ENCODE peak calls at places on chromosomes 16 and 17, in eight cellular contexts. One of them, this sample, is unnamed.

GRCh38 chr16:70635356-70636016 is 10.9 kb upstream of the IL34 start:
- DNase-seq in WTC11: no peak
- DNase-seq in fibroblast of lung: peak; percentile 73
- DNase-seq in dorsolateral prefrontal cortex: no peak
- DNase-seq in lung: no peak
- DNase-seq in cardiac fibroblast: peak; percentile 93
- DNase-seq in NB4: no peak
- DNase-seq in HFF-Myc: no peak
- DNase-seq in this sample: no peak

GRCh38 chr17:78903101-78903779 is at the start of gene CEP295NL:
- DNase-seq in WTC11: no peak
- DNase-seq in fibroblast of lung: peak; percentile 49
- DNase-seq in dorsolateral prefrontal cortex: no peak
- DNase-seq in lung: no peak
- DNase-seq in cardiac fibroblast: peak; percentile 46
- DNase-seq in NB4: no peak
- DNase-seq in HFF-Myc: no peak
- DNase-seq in this sample: no peak

GRCh38 chr17:41002814-41003213 is 3.1 kb upstream of the KRTAP3-2 start:
- DNase-seq in WTC11: no peak
- DNase-seq in fibroblast of lung: no peak
- DNase-seq in dorsolateral prefrontal cortex: no peak
- DNase-seq in lung: no peak
- DNase-seq in cardiac fibroblast: peak; percentile 16
- DNase-seq in NB4: no peak
- DNase-seq in HFF-Myc: no peak
- DNase-seq in this sample: no peak

GRCh38 chr16:58086381-58087208 is 42.6 kb downstream of the CFAP20 start:
- DNase-seq in WTC11: no peak
- DNase-seq in fibroblast of lung: no peak
- DNase-seq in dorsolateral prefrontal cortex: no peak
- DNase-seq in lung: no peak
- DNase-seq in cardiac fibroblast: no peak
- DNase-seq in NB4: no peak
- DNase-seq in HFF-Myc: no peak
- DNase-seq in this sample: no peak

GRCh38 chr16:11171757-11172299 is 84.2 kb downstream of the SOCS1 start:
- DNase-seq in WTC11: no peak
- DNase-seq in fibroblast of lung: no peak
- DNase-seq in dorsolateral prefrontal cortex: no peak
- DNase-seq in lung: no peak
- DNase-seq in cardiac fibroblast: no peak
- DNase-seq in NB4: no peak
- DNase-seq in HFF-Myc: no peak
- DNase-seq in this sample: no peak

GRCh38 chr17:82126479-82127314 is 28.7 kb upstream of the FASN start:
- DNase-seq in WTC11: no peak
- DNase-seq in fibroblast of lung: no peak
- DNase-seq in dorsolateral prefrontal cortex: no peak
- DNase-seq in lung: no peak
- DNase-seq in cardiac fibroblast: no peak
- DNase-seq in NB4: no peak
- DNase-seq in HFF-Myc: no peak
- DNase-seq in this sample: no peak

GRCh38 chr16:1984347-1985225 is 593 bp downstream of the GFER start:
- DNase-seq in WTC11: peak; percentile 46
- DNase-seq in fibroblast of lung: no peak
- DNase-seq in dorsolateral prefrontal cortex: no peak
- DNase-seq in lung: no peak
- DNase-seq in cardiac fibroblast: peak; percentile 43
- DNase-seq in NB4: no peak
- DNase-seq in HFF-Myc: no peak
- DNase-seq in this sample: no peak

GRCh38 chr17:40323731-40324650 is 15.0 kb downstream of the RARA start:
- DNase-seq in WTC11: no peak
- DNase-seq in fibroblast of lung: peak; percentile 71
- DNase-seq in dorsolateral prefrontal cortex: no peak
- DNase-seq in lung: peak; percentile 68
- DNase-seq in cardiac fibroblast: peak; percentile 64
- DNase-seq in NB4: peak; percentile 50
- DNase-seq in HFF-Myc: no peak
- DNase-seq in this sample: peak; percentile 72

GRCh38 chr16:69726313-69727060 is at the start of gene NQO1:
- DNase-seq in WTC11: peak; percentile 96
- DNase-seq in fibroblast of lung: peak; percentile 96
- DNase-seq in dorsolateral prefrontal cortex: peak; percentile 90
- DNase-seq in lung: peak; percentile 95
- DNase-seq in cardiac fibroblast: peak; percentile 99
- DNase-seq in NB4: peak; percentile 99
- DNase-seq in HFF-Myc: peak; percentile 91
- DNase-seq in this sample: peak; percentile 81

GRCh38 chr17:29612094-29612403 is 10.7 kb downstream of the CORO6 start:
- DNase-seq in WTC11: no peak
- DNase-seq in fibroblast of lung: no peak
- DNase-seq in dorsolateral prefrontal cortex: no peak
- DNase-seq in lung: no peak
- DNase-seq in cardiac fibroblast: no peak
- DNase-seq in NB4: no peak
- DNase-seq in HFF-Myc: no peak
- DNase-seq in this sample: no peak

GRCh38 chr16:7340938-7341337 is 8.3 kb downstream of the RBFOX1 start:
- DNase-seq in WTC11: no peak
- DNase-seq in fibroblast of lung: no peak
- DNase-seq in dorsolateral prefrontal cortex: no peak
- DNase-seq in lung: no peak
- DNase-seq in cardiac fibroblast: no peak
- DNase-seq in NB4: no peak
- DNase-seq in HFF-Myc: no peak
- DNase-seq in this sample: no peak

GRCh38 chr16:56513972-56514371 is 5.9 kb downstream of the BBS2 start:
- DNase-seq in WTC11: no peak
- DNase-seq in fibroblast of lung: peak; percentile 77
- DNase-seq in dorsolateral prefrontal cortex: peak; percentile 71
- DNase-seq in lung: no peak
- DNase-seq in cardiac fibroblast: peak; percentile 79
- DNase-seq in NB4: peak; percentile 84
- DNase-seq in HFF-Myc: no peak
- DNase-seq in this sample: no peak

GRCh38 chr16:53817117-53817516 is 113.2 kb downstream of the FTO start:
- DNase-seq in WTC11: no peak
- DNase-seq in fibroblast of lung: peak; percentile 95
- DNase-seq in dorsolateral prefrontal cortex: no peak
- DNase-seq in lung: no peak
- DNase-seq in cardiac fibroblast: peak; percentile 98
- DNase-seq in NB4: no peak
- DNase-seq in HFF-Myc: peak; percentile 70
- DNase-seq in this sample: no peak

GRCh38 chr17:39813631-39814030 is 50.5 kb downstream of the IKZF3 start:
- DNase-seq in WTC11: no peak
- DNase-seq in fibroblast of lung: no peak
- DNase-seq in dorsolateral prefrontal cortex: no peak
- DNase-seq in lung: no peak
- DNase-seq in cardiac fibroblast: no peak
- DNase-seq in NB4: peak; percentile 43
- DNase-seq in HFF-Myc: no peak
- DNase-seq in this sample: no peak

GRCh38 chr16:58518083-58518979 is 3.0 kb downstream of the SETD6 start:
- DNase-seq in WTC11: no peak
- DNase-seq in fibroblast of lung: no peak
- DNase-seq in dorsolateral prefrontal cortex: no peak
- DNase-seq in lung: no peak
- DNase-seq in cardiac fibroblast: no peak
- DNase-seq in NB4: no peak
- DNase-seq in HFF-Myc: no peak
- DNase-seq in this sample: no peak

GRCh38 chr17:39239640-39240314 is 14.0 kb upstream of the STAC2 start:
- DNase-seq in WTC11: peak; percentile 91
- DNase-seq in fibroblast of lung: no peak
- DNase-seq in dorsolateral prefrontal cortex: no peak
- DNase-seq in lung: peak; percentile 56
- DNase-seq in cardiac fibroblast: no peak
- DNase-seq in NB4: peak; percentile 53
- DNase-seq in HFF-Myc: no peak
- DNase-seq in this sample: peak; percentile 58

GRCh38 chr16:83402160-83402794 is 405.5 kb upstream of the HSBP1 start:
- DNase-seq in WTC11: peak; percentile 28
- DNase-seq in fibroblast of lung: no peak
- DNase-seq in dorsolateral prefrontal cortex: no peak
- DNase-seq in lung: no peak
- DNase-seq in cardiac fibroblast: peak; percentile 11
- DNase-seq in NB4: no peak
- DNase-seq in HFF-Myc: no peak
- DNase-seq in this sample: no peak
- TF ChIP-seq CTCF in WTC11: no peak
- TF ChIP-seq CTCF in fibroblast of lung: no peak
- TF ChIP-seq CTCF in dorsolateral prefrontal cortex: no peak
- TF ChIP-seq CTCF in lung: no peak
- TF ChIP-seq CTCF in cardiac fibroblast: no peak
- TF ChIP-seq CTCF in NB4: no peak
- TF ChIP-seq CTCF in HFF-Myc: peak; percentile 9
- TF ChIP-seq CTCF in this sample: no peak

GRCh38 chr16:588889-589657 is 793 bp upstream of the RAB40C start:
- DNase-seq in WTC11: peak; percentile 96
- DNase-seq in fibroblast of lung: peak; percentile 96
- DNase-seq in dorsolateral prefrontal cortex: peak; percentile 98
- DNase-seq in lung: peak; percentile 97
- DNase-seq in cardiac fibroblast: peak; percentile 98
- DNase-seq in NB4: peak; percentile 92
- DNase-seq in HFF-Myc: peak; percentile 81
- DNase-seq in this sample: peak; percentile 99
- TF ChIP-seq CTCF in WTC11: no peak
- TF ChIP-seq CTCF in fibroblast of lung: no peak
- TF ChIP-seq CTCF in dorsolateral prefrontal cortex: peak; percentile 29
- TF ChIP-seq CTCF in lung: no peak
- TF ChIP-seq CTCF in cardiac fibroblast: no peak
- TF ChIP-seq CTCF in NB4: no peak
- TF ChIP-seq CTCF in HFF-Myc: no peak
- TF ChIP-seq CTCF in this sample: no peak

DNA sequence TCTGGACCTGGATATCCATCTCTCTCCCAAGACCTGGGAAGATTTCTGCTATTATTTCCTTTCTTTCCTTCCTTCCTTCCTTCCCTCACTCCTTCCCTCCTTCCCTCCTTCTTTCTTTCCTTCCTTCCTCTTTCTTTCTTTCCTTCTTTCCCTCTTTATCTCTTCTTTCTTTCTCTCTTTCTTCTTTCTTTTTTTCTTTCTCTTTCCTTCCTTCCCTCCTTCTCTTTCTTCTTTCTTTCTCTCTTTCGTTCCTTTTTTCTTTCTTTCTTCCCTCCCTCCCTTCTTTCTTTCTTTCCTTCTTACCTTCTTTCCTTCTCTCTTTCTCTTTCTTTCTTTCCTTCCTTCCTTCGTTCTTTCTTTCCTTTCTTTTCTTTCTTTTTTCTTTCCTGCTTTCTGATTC is 37.8 kb upstream of the N4BP1 start:
- DNase-seq in WTC11: no peak
- DNase-seq in fibroblast of lung: no peak
- DNase-seq in dorsolateral prefrontal cortex: no peak
- DNase-seq in lung: no peak
- DNase-seq in cardiac fibroblast: no peak
- DNase-seq in NB4: no peak
- DNase-seq in HFF-Myc: no peak
- DNase-seq in this sample: no peak
- TF ChIP-seq CTCF in WTC11: no peak
- TF ChIP-seq CTCF in fibroblast of lung: no peak
- TF ChIP-seq CTCF in dorsolateral prefrontal cortex: no peak
- TF ChIP-seq CTCF in lung: no peak
- TF ChIP-seq CTCF in cardiac fibroblast: no peak
- TF ChIP-seq CTCF in NB4: no peak
- TF ChIP-seq CTCF in HFF-Myc: no peak
- TF ChIP-seq CTCF in this sample: no peak

DNA sequence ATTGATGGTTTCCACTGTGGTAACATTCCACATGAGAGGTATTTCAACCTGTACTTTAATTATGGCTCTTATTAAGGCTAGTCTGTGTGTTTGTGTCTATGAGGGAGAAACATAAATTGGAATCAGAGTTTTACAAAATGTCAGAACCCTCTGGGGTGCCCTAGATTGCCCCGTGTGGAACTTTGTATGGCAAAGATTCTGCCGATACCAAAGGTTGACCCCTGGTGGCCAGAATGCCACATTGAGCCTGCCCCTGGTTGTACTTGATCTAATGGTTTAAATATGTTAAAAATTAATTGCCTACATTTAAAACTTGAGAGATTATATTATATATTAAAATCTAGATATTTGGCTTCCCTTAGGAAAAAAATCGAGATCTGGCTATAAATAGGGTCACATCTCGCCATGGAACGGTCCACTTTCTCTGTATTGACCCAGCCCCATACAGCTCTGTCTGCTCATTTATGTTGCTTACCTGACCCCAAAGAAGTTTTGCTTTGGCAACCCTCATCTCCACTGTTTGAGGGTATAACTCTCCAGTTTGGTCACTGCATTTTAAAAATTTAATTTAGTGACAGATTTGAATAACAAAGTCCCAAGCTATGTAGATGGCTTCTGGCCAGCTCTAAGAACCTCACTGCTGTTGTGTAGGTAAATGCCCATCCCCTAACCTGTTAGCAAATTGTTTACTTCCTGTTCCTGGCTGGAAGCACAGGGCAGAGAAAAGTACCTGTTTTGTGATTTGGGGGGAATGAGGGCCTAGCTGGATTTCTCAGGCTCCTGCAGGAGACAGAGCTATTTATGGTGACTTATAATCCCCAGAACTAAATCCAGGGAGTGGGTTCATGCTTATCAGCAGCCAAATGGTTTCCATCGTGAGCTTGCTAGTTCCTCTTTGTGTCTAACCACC is 95.0 kb downstream of the PLCG2 start:
- DNase-seq in WTC11: peak; percentile 77
- DNase-seq in fibroblast of lung: peak; percentile 39
- DNase-seq in dorsolateral prefrontal cortex: peak; percentile 33
- DNase-seq in lung: peak; percentile 59
- DNase-seq in cardiac fibroblast: peak; percentile 61
- DNase-seq in NB4: peak; percentile 80
- DNase-seq in HFF-Myc: peak; percentile 15
- DNase-seq in this sample: peak; percentile 45
- TF ChIP-seq CTCF in WTC11: peak; percentile 80
- TF ChIP-seq CTCF in fibroblast of lung: peak; percentile 70
- TF ChIP-seq CTCF in dorsolateral prefrontal cortex: peak; percentile 69
- TF ChIP-seq CTCF in lung: peak; percentile 52
- TF ChIP-seq CTCF in cardiac fibroblast: peak; percentile 86
- TF ChIP-seq CTCF in NB4: peak; percentile 94
- TF ChIP-seq CTCF in HFF-Myc: peak; percentile 87
- TF ChIP-seq CTCF in this sample: no peak

GRCh38 chr16:86714166-86714565 is 135.8 kb downstream of the FOXL1 start:
- DNase-seq in WTC11: no peak
- DNase-seq in fibroblast of lung: peak; percentile 11
- DNase-seq in dorsolateral prefrontal cortex: no peak
- DNase-seq in lung: no peak
- DNase-seq in cardiac fibroblast: peak; percentile 53
- DNase-seq in NB4: peak; percentile 42
- DNase-seq in HFF-Myc: no peak
- DNase-seq in this sample: no peak
- TF ChIP-seq CTCF in WTC11: no peak
- TF ChIP-seq CTCF in fibroblast of lung: no peak
- TF ChIP-seq CTCF in dorsolateral prefrontal cortex: no peak
- TF ChIP-seq CTCF in lung: no peak
- TF ChIP-seq CTCF in cardiac fibroblast: no peak
- TF ChIP-seq CTCF in NB4: no peak
- TF ChIP-seq CTCF in HFF-Myc: no peak
- TF ChIP-seq CTCF in this sample: no peak